ENCODE peak calls at places on chromosomes 13 and 19, in eight cellular contexts. S is HL-60; E is astrocyte of the cerebellum; Q is PC-3; Y is lower leg skin; O is spleen; C is aorta; X is effector memory CD4-positive, alpha-beta T cell. P is an unnamed sample.

GRCh38 chr13:81986308-81986707 is 1645.4 kb upstream of the SPRY2 start:
- DNase-seq in S (no peak), E (no peak), Q (peak), Y (no peak), O (no peak), C (no peak), X (no peak), P (no peak)

GRCh38 chr19:46975011-46975917 is 44.4 kb upstream of the NPAS1 start:
- DNase-seq in S (no peak), E (no peak), Q (no peak), Y (no peak), O (no peak), C (peak), X (no peak), P (no peak)

GRCh38 chr19:36604656-36605100 is 435 bp upstream of the ZNF382 start:
- DNase-seq in S (peak), E (no peak), Q (peak), Y (peak), O (peak), C (peak), X (peak), P (no peak)

GRCh38 chr19:28350037-28350436 is 862.9 kb downstream of the UQCRFS1 start:
- DNase-seq in S (no peak), E (no peak), Q (no peak), Y (no peak), O (no peak), C (no peak), X (no peak), P (no peak)

GRCh38 chr13:63446329-63446728 is 2030.7 kb upstream of the PCDH20 start:
- DNase-seq in S (no peak), E (no peak), Q (no peak), Y (no peak), O (no peak), C (no peak), X (no peak), P (no peak)

GRCh38 chr13:101811440-101811839 is 359.0 kb downstream of the ITGBL1 start:
- DNase-seq in S (no peak), E (no peak), Q (no peak), Y (no peak), O (no peak), C (no peak), X (no peak), P (no peak)

GRCh38 chr13:60869941-60870613 is 473.1 kb downstream of the TDRD3 start:
- DNase-seq in S (no peak), E (no peak), Q (no peak), Y (no peak), O (peak), C (no peak), X (no peak), P (no peak)

GRCh38 chr13:113350065-113350937 is 13.6 kb downstream of the GRTP1 start:
- DNase-seq in S (no peak), E (no peak), Q (no peak), Y (no peak), O (peak), C (peak), X (no peak), P (no peak)

GRCh38 chr13:80923907-80924306 is 583.0 kb upstream of the SPRY2 start:
- DNase-seq in S (no peak), E (no peak), Q (no peak), Y (no peak), O (no peak), C (no peak), X (no peak), P (no peak)

GRCh38 chr13:98664510-98664909 is 87.6 kb upstream of the STK24 start:
- DNase-seq in S (no peak), E (no peak), Q (no peak), Y (no peak), O (no peak), C (no peak), X (no peak), P (no peak)

GRCh38 chr13:56900549-56901279 is 240.0 kb upstream of the PRR20A start:
- DNase-seq in S (no peak), E (no peak), Q (no peak), Y (no peak), O (peak), C (no peak), X (no peak), P (no peak)

GRCh38 chr13:94168784-94169512 is 310.5 kb downstream of the DCT start:
- DNase-seq in S (no peak), E (no peak), Q (no peak), Y (no peak), O (no peak), C (no peak), X (no peak), P (no peak)

GRCh38 chr19:918481-919156 is 1.5 kb downstream of the KISS1R start:
- DNase-seq in S (no peak), E (no peak), Q (peak), Y (no peak), O (peak), C (no peak), X (no peak), P (no peak)

GRCh38 chr13:113305208-113305607 is 8.2 kb downstream of the LAMP1 start:
- DNase-seq in S (no peak), E (no peak), Q (no peak), Y (peak), O (no peak), C (no peak), X (no peak), P (peak)

GRCh38 chr13:93265800-93266199 is 39.2 kb downstream of the GPC6 start:
- DNase-seq in S (no peak), E (no peak), Q (no peak), Y (no peak), O (no peak), C (no peak), X (no peak), P (no peak)

GRCh38 chr19:40640744-40641143 is 39.6 kb downstream of the LTBP4 start:
- DNase-seq in S (no peak), E (no peak), Q (no peak), Y (no peak), O (no peak), C (peak), X (no peak), P (no peak)
- H3K4me3 ChIP-seq in S (no peak), E (no peak), Q (no peak), Y (no peak), O (no peak), C (no peak), X (no peak), P (no peak)

GRCh38 chr19:29667390-29667783 is 2.1 kb downstream of the PLEKHF1 start:
- DNase-seq in S (no peak), E (no peak), Q (no peak), Y (no peak), O (peak), C (no peak), X (no peak), P (no peak)
- H3K4me3 ChIP-seq in S (no peak), E (peak), Q (peak), Y (no peak), O (peak), C (no peak), X (peak), P (peak)

GRCh38 chr13:78133511-78133910 is 214.9 kb upstream of the EDNRB start:
- DNase-seq in S (no peak), E (no peak), Q (no peak), Y (no peak), O (no peak), C (no peak), X (no peak), P (no peak)

GRCh38 chr13:78139765-78140164 is 221.1 kb upstream of the EDNRB start:
- DNase-seq in S (no peak), E (no peak), Q (no peak), Y (no peak), O (no peak), C (no peak), X (no peak), P (no peak)

GRCh38 chr13:78138756-78139155 is 220.1 kb upstream of the EDNRB start:
- DNase-seq in S (no peak), E (no peak), Q (no peak), Y (no peak), O (no peak), C (no peak), X (no peak), P (no peak)

GRCh38 chr13:78136966-78137365 is 218.3 kb upstream of the EDNRB start:
- DNase-seq in S (no peak), E (no peak), Q (no peak), Y (no peak), O (no peak), C (no peak), X (no peak), P (no peak)

DNA sequence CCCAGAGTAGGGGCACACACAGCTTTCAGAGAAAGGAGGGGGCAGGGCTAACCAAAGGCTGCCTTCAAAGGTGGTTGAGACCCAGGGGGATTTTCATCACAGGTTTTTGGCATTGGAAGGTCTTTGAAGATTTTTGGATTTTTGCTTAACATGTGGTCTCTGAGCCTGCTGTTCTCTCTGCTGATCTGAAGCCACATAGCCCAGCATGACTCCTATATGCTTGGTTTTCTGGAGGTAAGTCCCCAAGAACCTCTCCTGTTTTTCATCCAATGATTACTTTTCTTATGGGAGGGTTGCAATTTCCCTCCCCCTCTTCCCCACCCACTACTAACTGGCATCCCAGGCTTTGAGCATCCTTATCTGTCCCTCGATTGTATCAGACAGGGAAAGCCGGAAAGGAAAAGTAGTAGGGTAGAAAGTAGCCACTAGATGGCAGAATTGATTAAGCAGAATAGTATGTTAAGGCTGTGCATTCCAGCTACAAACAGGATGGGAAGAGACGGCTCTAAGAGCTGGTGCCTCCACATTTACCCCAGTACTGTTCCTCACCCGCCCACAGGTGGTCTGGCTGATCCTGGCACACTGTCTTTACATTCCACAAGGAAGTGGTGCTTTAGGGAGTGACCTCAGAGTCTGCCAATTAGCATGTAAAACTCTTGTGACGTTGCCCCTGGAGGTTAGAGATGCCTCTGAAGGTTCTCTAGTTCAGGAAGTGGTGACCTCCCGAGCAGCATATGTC is 218.9 kb upstream of the EDNRB start:
- DNase-seq in S (peak), E (peak), Q (peak), Y (no peak), O (no peak), C (no peak), X (no peak), P (peak)
- H3K4me3 ChIP-seq in S (peak), E (no peak), Q (no peak), Y (no peak), O (peak), C (no peak), X (peak), P (no peak)

GRCh38 chr19:33193269-33193863 is 764 bp upstream of the LRP3 start:
- DNase-seq in S (no peak), E (no peak), Q (no peak), Y (no peak), O (no peak), C (peak), X (no peak), P (no peak)
- H3K4me3 ChIP-seq in S (no peak), E (no peak), Q (no peak), Y (no peak), O (peak), C (no peak), X (no peak), P (no peak)

GRCh38 chr19:7885818-7886217 is 2.5 kb upstream of the LRRC8E start:
- DNase-seq in S (no peak), E (no peak), Q (no peak), Y (no peak), O (no peak), C (no peak), X (no peak), P (no peak)

GRCh38 chr19:7883796-7884570 is 4.3 kb upstream of the LRRC8E start:
- DNase-seq in S (no peak), E (no peak), Q (no peak), Y (no peak), O (no peak), C (no peak), X (no peak), P (peak)

GRCh38 chr19:7888145-7888825 is at the start of gene LRRC8E:
- DNase-seq in S (no peak), E (peak), Q (peak), Y (no peak), O (no peak), C (no peak), X (no peak), P (no peak)

GRCh38 chr19:7888826-7889217 is 512 bp downstream of the LRRC8E start:
- DNase-seq in S (no peak), E (no peak), Q (no peak), Y (no peak), O (no peak), C (no peak), X (no peak), P (no peak)

GRCh38 chr19:7887408-7888144 is 734 bp upstream of the LRRC8E start:
- DNase-seq in S (no peak), E (no peak), Q (no peak), Y (no peak), O (no peak), C (no peak), X (no peak), P (no peak)
- H3K4me3 ChIP-seq in S (no peak), E (peak), Q (peak), Y (no peak), O (no peak), C (no peak), X (no peak), P (peak)

DNA sequence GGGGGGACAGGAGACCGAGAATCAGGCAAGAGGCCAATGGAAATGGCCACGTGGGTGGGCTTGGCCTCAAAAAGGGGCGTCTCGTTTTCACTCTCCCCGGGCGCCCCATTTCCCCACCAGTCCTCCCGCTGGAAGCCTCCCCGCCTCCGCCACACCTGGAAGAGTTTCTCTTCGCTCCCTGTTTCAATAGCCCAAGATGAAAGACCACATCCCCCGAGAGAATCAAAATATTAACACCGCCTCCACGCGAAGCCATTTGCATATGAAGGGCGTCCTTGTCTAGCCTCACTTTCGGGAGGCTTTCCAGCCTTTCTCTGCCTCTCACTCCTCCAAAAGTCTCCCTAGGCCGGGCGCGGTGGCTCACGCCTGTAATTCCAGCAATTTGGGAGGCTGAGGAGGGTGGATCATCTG is 691 bp upstream of the OLFM2 start:
- DNase-seq in S (no peak), E (no peak), Q (no peak), Y (no peak), O (no peak), C (no peak), X (no peak), P (no peak)
- H3K4me3 ChIP-seq in S (no peak), E (no peak), Q (no peak), Y (no peak), O (no peak), C (no peak), X (no peak), P (no peak)

GRCh38 chr13:73224708-73225107 is 165.9 kb downstream of the KLF5 start:
- DNase-seq in S (peak), E (no peak), Q (peak), Y (no peak), O (no peak), C (no peak), X (no peak), P (peak)
- H3K4me3 ChIP-seq in S (no peak), E (no peak), Q (no peak), Y (no peak), O (no peak), C (no peak), X (no peak), P (no peak)

GRCh38 chr13:109779074-109779473 is 7.3 kb downstream of the IRS2 start:
- DNase-seq in S (no peak), E (no peak), Q (no peak), Y (no peak), O (no peak), C (no peak), X (peak), P (no peak)
- H3K4me3 ChIP-seq in S (peak), E (peak), Q (peak), Y (no peak), O (peak), C (peak), X (no peak), P (no peak)

P was measured in AG09309.